ENCODE peak calls at places on chromosome 5, in nine cellular contexts. One of them, this sample, is unnamed.
A peak's percentile ranks its signal among the peaks of the same experiment; 100 is the strongest.

GRCh38 chr5:154176191-154176590 is 14.3 kb upstream of the GALNT10 start:
- DNase-seq in heart right ventricle: no peak
- DNase-seq in GM23338: no peak
- DNase-seq in breast epithelium: no peak
- DNase-seq in heart left ventricle: no peak
- DNase-seq in GM12865: no peak
- DNase-seq in hepatocyte: no peak
- DNase-seq in OCI-LY7: no peak
- DNase-seq in NT2/D1: no peak
- DNase-seq in this sample: no peak

GRCh38 chr5:142726188-142726731 is 40.4 kb upstream of the FGF1 start:
- DNase-seq in heart right ventricle: no peak
- DNase-seq in GM23338: no peak
- DNase-seq in breast epithelium: no peak
- DNase-seq in heart left ventricle: no peak
- DNase-seq in GM12865: peak; percentile 40
- DNase-seq in hepatocyte: no peak
- DNase-seq in OCI-LY7: no peak
- DNase-seq in NT2/D1: no peak
- DNase-seq in this sample: no peak

GRCh38 chr5:9851458-9851857 is 221.3 kb upstream of the TAS2R1 start:
- DNase-seq in heart right ventricle: no peak
- DNase-seq in GM23338: no peak
- DNase-seq in breast epithelium: no peak
- DNase-seq in heart left ventricle: no peak
- DNase-seq in GM12865: no peak
- DNase-seq in hepatocyte: no peak
- DNase-seq in OCI-LY7: no peak
- DNase-seq in NT2/D1: no peak
- DNase-seq in this sample: no peak

GRCh38 chr5:56545016-56545415 is 270.3 kb upstream of the MAP3K1 start:
- DNase-seq in heart right ventricle: no peak
- DNase-seq in GM23338: no peak
- DNase-seq in breast epithelium: no peak
- DNase-seq in heart left ventricle: no peak
- DNase-seq in GM12865: no peak
- DNase-seq in hepatocyte: no peak
- DNase-seq in OCI-LY7: no peak
- DNase-seq in NT2/D1: no peak
- DNase-seq in this sample: no peak

GRCh38 chr5:97452646-97453045 is 269.6 kb upstream of the RIOK2 start:
- DNase-seq in heart right ventricle: no peak
- DNase-seq in GM23338: no peak
- DNase-seq in breast epithelium: no peak
- DNase-seq in heart left ventricle: no peak
- DNase-seq in GM12865: no peak
- DNase-seq in hepatocyte: no peak
- DNase-seq in OCI-LY7: no peak
- DNase-seq in NT2/D1: no peak
- DNase-seq in this sample: no peak

GRCh38 chr5:39498247-39498952 is 73.6 kb upstream of the DAB2 start:
- DNase-seq in heart right ventricle: no peak
- DNase-seq in GM23338: no peak
- DNase-seq in breast epithelium: no peak
- DNase-seq in heart left ventricle: no peak
- DNase-seq in GM12865: no peak
- DNase-seq in hepatocyte: peak; percentile 28
- DNase-seq in OCI-LY7: no peak
- DNase-seq in NT2/D1: no peak
- DNase-seq in this sample: no peak

GRCh38 chr5:3226171-3226570 is 369.5 kb upstream of the IRX1 start:
- DNase-seq in heart right ventricle: no peak
- DNase-seq in GM23338: no peak
- DNase-seq in breast epithelium: no peak
- DNase-seq in heart left ventricle: no peak
- DNase-seq in GM12865: no peak
- DNase-seq in hepatocyte: no peak
- DNase-seq in OCI-LY7: no peak
- DNase-seq in NT2/D1: no peak
- DNase-seq in this sample: no peak

GRCh38 chr5:69083412-69083811 is 10.4 kb upstream of the SLC30A5 start:
- DNase-seq in heart right ventricle: no peak
- DNase-seq in GM23338: peak; percentile 71
- DNase-seq in breast epithelium: no peak
- DNase-seq in heart left ventricle: no peak
- DNase-seq in GM12865: no peak
- DNase-seq in hepatocyte: peak; percentile 60
- DNase-seq in OCI-LY7: no peak
- DNase-seq in NT2/D1: no peak
- DNase-seq in this sample: peak; percentile 35

GRCh38 chr5:54844905-54845566 is 140.4 kb downstream of the ESM1 start:
- DNase-seq in heart right ventricle: no peak
- DNase-seq in GM23338: peak; percentile 59
- DNase-seq in breast epithelium: no peak
- DNase-seq in heart left ventricle: no peak
- DNase-seq in GM12865: peak; percentile 49
- DNase-seq in hepatocyte: peak; percentile 69
- DNase-seq in OCI-LY7: peak; percentile 70
- DNase-seq in NT2/D1: no peak
- DNase-seq in this sample: no peak

GRCh38 chr5:172658869-172659513 is 17.9 kb downstream of the NEURL1B start:
- DNase-seq in heart right ventricle: peak; percentile 53
- DNase-seq in GM23338: no peak
- DNase-seq in breast epithelium: no peak
- DNase-seq in heart left ventricle: peak; percentile 90
- DNase-seq in GM12865: no peak
- DNase-seq in hepatocyte: no peak
- DNase-seq in OCI-LY7: no peak
- DNase-seq in NT2/D1: no peak
- DNase-seq in this sample: no peak

GRCh38 chr5:172777381-172778222 is 6.6 kb upstream of the DUSP1 start:
- DNase-seq in heart right ventricle: peak; percentile 81
- DNase-seq in GM23338: no peak
- DNase-seq in breast epithelium: peak; percentile 92
- DNase-seq in heart left ventricle: peak; percentile 89
- DNase-seq in GM12865: peak; percentile 91
- DNase-seq in hepatocyte: peak; percentile 90
- DNase-seq in OCI-LY7: peak; percentile 53
- DNase-seq in NT2/D1: no peak
- DNase-seq in this sample: no peak

GRCh38 chr5:10826971-10827370 is 65.9 kb upstream of the DAP start:
- DNase-seq in heart right ventricle: no peak
- DNase-seq in GM23338: no peak
- DNase-seq in breast epithelium: no peak
- DNase-seq in heart left ventricle: no peak
- DNase-seq in GM12865: no peak
- DNase-seq in hepatocyte: no peak
- DNase-seq in OCI-LY7: no peak
- DNase-seq in NT2/D1: no peak
- DNase-seq in this sample: no peak

GRCh38 chr5:58407042-58407709 is 52.7 kb downstream of the PLK2 start:
- DNase-seq in heart right ventricle: no peak
- DNase-seq in GM23338: peak; percentile 18
- DNase-seq in breast epithelium: no peak
- DNase-seq in heart left ventricle: no peak
- DNase-seq in GM12865: no peak
- DNase-seq in hepatocyte: no peak
- DNase-seq in OCI-LY7: no peak
- DNase-seq in NT2/D1: no peak
- DNase-seq in this sample: no peak

GRCh38 chr5:141598389-141599360 is 20.1 kb downstream of the DIAPH1 start:
- DNase-seq in heart right ventricle: no peak
- DNase-seq in GM23338: no peak
- DNase-seq in breast epithelium: no peak
- DNase-seq in heart left ventricle: no peak
- DNase-seq in GM12865: no peak
- DNase-seq in hepatocyte: no peak
- DNase-seq in OCI-LY7: no peak
- DNase-seq in NT2/D1: no peak
- DNase-seq in this sample: no peak

GRCh38 chr5:28734396-28734795 is 1696.0 kb upstream of the CDH9 start:
- DNase-seq in heart right ventricle: no peak
- DNase-seq in GM23338: peak; percentile 30
- DNase-seq in breast epithelium: no peak
- DNase-seq in heart left ventricle: no peak
- DNase-seq in GM12865: no peak
- DNase-seq in hepatocyte: no peak
- DNase-seq in OCI-LY7: no peak
- DNase-seq in NT2/D1: no peak
- DNase-seq in this sample: no peak

GRCh38 chr5:1908931-1909330 is 26.2 kb upstream of the IRX4 start:
- DNase-seq in heart right ventricle: no peak
- DNase-seq in GM23338: no peak
- DNase-seq in breast epithelium: no peak
- DNase-seq in heart left ventricle: no peak
- DNase-seq in GM12865: no peak
- DNase-seq in hepatocyte: no peak
- DNase-seq in OCI-LY7: no peak
- DNase-seq in NT2/D1: no peak
- DNase-seq in this sample: no peak
- H3K4me3 ChIP-seq in heart right ventricle: no peak overlapping the region
- H3K4me3 ChIP-seq in GM23338: no peak overlapping the region
- H3K4me3 ChIP-seq in breast epithelium: no peak overlapping the region
- H3K4me3 ChIP-seq in heart left ventricle: no peak overlapping the region
- H3K4me3 ChIP-seq in GM12865: no peak overlapping the region
- H3K4me3 ChIP-seq in hepatocyte: no peak overlapping the region
- H3K4me3 ChIP-seq in OCI-LY7: no peak overlapping the region
- H3K4me3 ChIP-seq in NT2/D1: no peak overlapping the region
- H3K4me3 ChIP-seq in this sample: no peak overlapping the region

GRCh38 chr5:19266791-19267190 is 721.2 kb downstream of the CDH18 start:
- DNase-seq in heart right ventricle: no peak
- DNase-seq in GM23338: no peak
- DNase-seq in breast epithelium: no peak
- DNase-seq in heart left ventricle: no peak
- DNase-seq in GM12865: no peak
- DNase-seq in hepatocyte: no peak
- DNase-seq in OCI-LY7: peak; percentile 84
- DNase-seq in NT2/D1: no peak
- DNase-seq in this sample: no peak

GRCh38 chr5:19270153-19270552 is 717.8 kb downstream of the CDH18 start:
- DNase-seq in heart right ventricle: no peak
- DNase-seq in GM23338: peak; percentile 15
- DNase-seq in breast epithelium: no peak
- DNase-seq in heart left ventricle: no peak
- DNase-seq in GM12865: peak; percentile 0
- DNase-seq in hepatocyte: no peak
- DNase-seq in OCI-LY7: peak; percentile 99
- DNase-seq in NT2/D1: no peak
- DNase-seq in this sample: no peak

GRCh38 chr5:19261879-19262278 is 726.1 kb downstream of the CDH18 start:
- DNase-seq in heart right ventricle: no peak
- DNase-seq in GM23338: peak; percentile 22
- DNase-seq in breast epithelium: no peak
- DNase-seq in heart left ventricle: no peak
- DNase-seq in GM12865: no peak
- DNase-seq in hepatocyte: no peak
- DNase-seq in OCI-LY7: no peak
- DNase-seq in NT2/D1: no peak
- DNase-seq in this sample: no peak

GRCh38 chr5:19264821-19265220 is 723.2 kb downstream of the CDH18 start:
- DNase-seq in heart right ventricle: no peak
- DNase-seq in GM23338: no peak
- DNase-seq in breast epithelium: no peak
- DNase-seq in heart left ventricle: no peak
- DNase-seq in GM12865: no peak
- DNase-seq in hepatocyte: no peak
- DNase-seq in OCI-LY7: peak; percentile 48
- DNase-seq in NT2/D1: no peak
- DNase-seq in this sample: no peak
- H3K4me3 ChIP-seq in heart right ventricle: no peak overlapping the region
- H3K4me3 ChIP-seq in GM23338: no peak overlapping the region
- H3K4me3 ChIP-seq in breast epithelium: no peak overlapping the region
- H3K4me3 ChIP-seq in heart left ventricle: no peak overlapping the region
- H3K4me3 ChIP-seq in GM12865: no peak overlapping the region
- H3K4me3 ChIP-seq in hepatocyte: no peak overlapping the region
- H3K4me3 ChIP-seq in OCI-LY7: peak overlapping the region; percentile 8
- H3K4me3 ChIP-seq in NT2/D1: no peak overlapping the region
- H3K4me3 ChIP-seq in this sample: no peak overlapping the region

DNA sequence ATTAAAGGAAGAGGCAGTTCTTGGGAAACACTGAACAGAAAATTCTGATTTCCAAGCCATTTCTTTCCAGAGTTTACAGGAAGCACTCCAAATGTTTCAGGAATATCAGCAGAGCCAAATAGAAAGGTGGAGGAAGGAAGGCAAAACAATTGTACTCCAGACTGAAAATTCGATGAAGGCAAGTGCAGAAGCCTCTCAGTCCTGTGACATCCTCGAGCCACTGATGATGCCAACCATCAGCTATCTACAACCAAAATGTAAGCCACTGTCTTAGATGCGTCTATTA is 2.2 kb downstream of the LMAN2 start:
- DNase-seq in heart right ventricle: no peak
- DNase-seq in GM23338: no peak
- DNase-seq in breast epithelium: no peak
- DNase-seq in heart left ventricle: no peak
- DNase-seq in GM12865: no peak
- DNase-seq in hepatocyte: no peak
- DNase-seq in OCI-LY7: no peak
- DNase-seq in NT2/D1: no peak
- DNase-seq in this sample: no peak
- H3K4me3 ChIP-seq in heart right ventricle: no peak overlapping the region
- H3K4me3 ChIP-seq in GM23338: no peak overlapping the region
- H3K4me3 ChIP-seq in breast epithelium: no peak overlapping the region
- H3K4me3 ChIP-seq in heart left ventricle: no peak overlapping the region
- H3K4me3 ChIP-seq in GM12865: no peak overlapping the region
- H3K4me3 ChIP-seq in hepatocyte: no peak overlapping the region
- H3K4me3 ChIP-seq in OCI-LY7: peak overlapping the region; percentile 90
- H3K4me3 ChIP-seq in NT2/D1: no peak overlapping the region
- H3K4me3 ChIP-seq in this sample: no peak overlapping the region

DNA sequence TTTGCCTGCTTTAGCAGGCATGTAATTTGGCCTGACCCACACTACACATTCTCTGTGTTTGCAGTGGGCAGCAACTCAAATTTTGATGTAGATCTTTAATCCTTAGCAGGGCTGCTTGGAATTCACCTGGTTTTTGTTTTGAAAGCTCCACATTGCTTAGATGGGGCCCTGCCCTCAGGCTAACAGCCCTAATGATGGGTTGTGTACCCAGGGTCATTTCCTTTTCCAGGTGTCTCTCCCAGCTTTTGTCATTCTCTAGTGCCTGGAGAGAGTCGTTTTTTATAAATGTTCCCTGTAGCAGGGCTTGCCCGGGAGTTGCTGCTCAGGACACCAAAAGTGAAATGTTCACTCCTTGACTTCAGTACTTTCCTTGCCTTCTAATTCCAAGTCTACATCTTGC is 126.3 kb downstream of the TRIO start:
- DNase-seq in heart right ventricle: no peak
- DNase-seq in GM23338: peak; percentile 77
- DNase-seq in breast epithelium: no peak
- DNase-seq in heart left ventricle: no peak
- DNase-seq in GM12865: no peak
- DNase-seq in hepatocyte: no peak
- DNase-seq in OCI-LY7: no peak
- DNase-seq in NT2/D1: no peak
- DNase-seq in this sample: no peak
- H3K4me3 ChIP-seq in heart right ventricle: no peak overlapping the region
- H3K4me3 ChIP-seq in GM23338: peak overlapping the region; percentile 35
- H3K4me3 ChIP-seq in breast epithelium: no peak overlapping the region
- H3K4me3 ChIP-seq in heart left ventricle: no peak overlapping the region
- H3K4me3 ChIP-seq in GM12865: no peak overlapping the region
- H3K4me3 ChIP-seq in hepatocyte: no peak overlapping the region
- H3K4me3 ChIP-seq in OCI-LY7: no peak overlapping the region
- H3K4me3 ChIP-seq in NT2/D1: no peak overlapping the region
- H3K4me3 ChIP-seq in this sample: no peak overlapping the region

This sample was measured in H7.